ENCODE peak calls at places on chromosomes 5 and 9, in eight cellular contexts. One of them, this sample, is unnamed.

GRCh38 chr5:145294321-145294720 is 540.8 kb downstream of the PRELID2 start:
- DNase-seq in GM23248: peak
- DNase-seq in HCT116: no peak
- DNase-seq in PC-3: no peak
- DNase-seq in hepatocyte: no peak
- DNase-seq in SK-N-SH: no peak
- DNase-seq in GM23338: no peak
- DNase-seq in MM.1S: no peak
- DNase-seq in this sample: no peak

GRCh38 chr5:168826292-168826725 is 247.1 kb upstream of the PANK3 start:
- DNase-seq in PC-3: no peak
- DNase-seq in SK-N-SH: peak
- DNase-seq in MM.1S: no peak
- DNase-seq in GM23248: no peak
- DNase-seq in GM23338: no peak
- DNase-seq in HCT116: no peak
- DNase-seq in hepatocyte: no peak
- DNase-seq in this sample: no peak

GRCh38 chr5:71703941-71704340 is 15.1 kb upstream of the CARTPT start:
- DNase-seq in hepatocyte: no peak
- DNase-seq in HCT116: no peak
- DNase-seq in SK-N-SH: no peak
- DNase-seq in GM23338: peak
- DNase-seq in GM23248: no peak
- DNase-seq in MM.1S: no peak
- DNase-seq in PC-3: no peak
- DNase-seq in this sample: peak

GRCh38 chr9:132037470-132037869 is 42.2 kb downstream of the MED27 start:
- DNase-seq in HCT116: no peak
- DNase-seq in GM23338: no peak
- DNase-seq in GM23248: no peak
- DNase-seq in MM.1S: no peak
- DNase-seq in hepatocyte: no peak
- DNase-seq in PC-3: no peak
- DNase-seq in SK-N-SH: no peak
- DNase-seq in this sample: no peak

GRCh38 chr5:154756871-154757646 is 1.9 kb downstream of the LARP1 start:
- DNase-seq in MM.1S: peak
- DNase-seq in PC-3: peak
- DNase-seq in GM23338: peak
- DNase-seq in hepatocyte: peak
- DNase-seq in HCT116: no peak
- DNase-seq in SK-N-SH: peak
- DNase-seq in GM23248: peak
- DNase-seq in this sample: peak

GRCh38 chr5:93622240-93622885 is 39.3 kb downstream of the NR2F1 start:
- DNase-seq in hepatocyte: no peak
- DNase-seq in SK-N-SH: peak
- DNase-seq in HCT116: no peak
- DNase-seq in GM23248: peak
- DNase-seq in GM23338: peak
- DNase-seq in MM.1S: no peak
- DNase-seq in PC-3: peak
- DNase-seq in this sample: peak

GRCh38 chr5:170681013-170681433 is 102.5 kb upstream of the GABRP start:
- DNase-seq in PC-3: peak
- DNase-seq in GM23338: peak
- DNase-seq in HCT116: no peak
- DNase-seq in GM23248: peak
- DNase-seq in MM.1S: peak
- DNase-seq in SK-N-SH: peak
- DNase-seq in hepatocyte: peak
- DNase-seq in this sample: peak

GRCh38 chr5:95771109-95771708 is 40.1 kb downstream of the RHOBTB3 start:
- DNase-seq in MM.1S: no peak
- DNase-seq in HCT116: no peak
- DNase-seq in SK-N-SH: no peak
- DNase-seq in GM23338: no peak
- DNase-seq in PC-3: no peak
- DNase-seq in GM23248: no peak
- DNase-seq in hepatocyte: peak
- DNase-seq in this sample: no peak

GRCh38 chr5:122999947-123000563 is 36.5 kb downstream of the PPIC start:
- DNase-seq in MM.1S: peak
- DNase-seq in GM23338: peak
- DNase-seq in GM23248: peak
- DNase-seq in SK-N-SH: no peak
- DNase-seq in hepatocyte: peak
- DNase-seq in PC-3: peak
- DNase-seq in HCT116: peak
- DNase-seq in this sample: peak

GRCh38 chr5:98398465-98398864 is 375.0 kb upstream of the RGMB start:
- DNase-seq in GM23338: no peak
- DNase-seq in GM23248: no peak
- DNase-seq in MM.1S: no peak
- DNase-seq in SK-N-SH: no peak
- DNase-seq in HCT116: no peak
- DNase-seq in PC-3: no peak
- DNase-seq in hepatocyte: no peak
- DNase-seq in this sample: no peak

GRCh38 chr5:98391921-98392625 is 381.4 kb upstream of the RGMB start:
- DNase-seq in hepatocyte: no peak
- DNase-seq in SK-N-SH: no peak
- DNase-seq in PC-3: no peak
- DNase-seq in MM.1S: no peak
- DNase-seq in HCT116: no peak
- DNase-seq in GM23338: no peak
- DNase-seq in GM23248: no peak
- DNase-seq in this sample: no peak

GRCh38 chr5:98402130-98402529 is 371.3 kb upstream of the RGMB start:
- DNase-seq in SK-N-SH: no peak
- DNase-seq in PC-3: peak
- DNase-seq in GM23248: peak
- DNase-seq in HCT116: no peak
- DNase-seq in MM.1S: no peak
- DNase-seq in GM23338: no peak
- DNase-seq in hepatocyte: peak
- DNase-seq in this sample: no peak

GRCh38 chr5:98401645-98402044 is 371.8 kb upstream of the RGMB start:
- DNase-seq in PC-3: no peak
- DNase-seq in SK-N-SH: no peak
- DNase-seq in HCT116: no peak
- DNase-seq in hepatocyte: no peak
- DNase-seq in GM23248: peak
- DNase-seq in GM23338: no peak
- DNase-seq in MM.1S: no peak
- DNase-seq in this sample: no peak

DNA sequence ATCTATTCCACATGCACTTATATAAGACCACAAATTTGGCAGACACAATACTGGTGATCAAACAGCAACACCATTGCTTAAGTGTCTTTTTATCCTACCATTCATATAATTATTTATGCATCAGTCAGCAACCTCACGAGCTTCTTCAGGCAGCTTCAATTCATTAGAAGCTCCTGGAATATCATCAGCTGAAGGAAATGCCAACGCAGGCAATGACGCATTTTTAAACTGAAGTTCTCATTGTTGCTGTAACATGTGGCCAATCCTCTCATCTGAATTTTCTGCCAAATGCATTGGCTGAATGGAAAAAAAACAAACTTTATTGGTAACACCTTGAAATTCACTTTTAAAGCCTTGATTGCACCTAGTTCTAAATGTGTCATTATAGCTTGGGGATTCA is 376.4 kb upstream of the RGMB start:
- DNase-seq in SK-N-SH: no peak
- DNase-seq in HCT116: no peak
- DNase-seq in GM23338: no peak
- DNase-seq in GM23248: peak
- DNase-seq in MM.1S: no peak
- DNase-seq in PC-3: no peak
- DNase-seq in hepatocyte: no peak
- DNase-seq in this sample: no peak
- TF ChIP-seq EZH2phosphoT487 in SK-N-SH: no peak
- TF ChIP-seq EZH2phosphoT487 in HCT116: no peak
- TF ChIP-seq EZH2phosphoT487 in GM23338: no peak
- TF ChIP-seq EZH2phosphoT487 in GM23248: no peak
- TF ChIP-seq EZH2phosphoT487 in MM.1S: no peak
- TF ChIP-seq EZH2phosphoT487 in PC-3: no peak
- TF ChIP-seq EZH2phosphoT487 in hepatocyte: no peak
- TF ChIP-seq EZH2phosphoT487 in this sample: no peak

GRCh38 chr9:121909111-121909510 is 184.0 kb downstream of the TTLL11 start:
- DNase-seq in GM23248: no peak
- DNase-seq in PC-3: no peak
- DNase-seq in SK-N-SH: no peak
- DNase-seq in MM.1S: no peak
- DNase-seq in hepatocyte: no peak
- DNase-seq in HCT116: no peak
- DNase-seq in GM23338: no peak
- DNase-seq in this sample: no peak

GRCh38 chr9:121910491-121911040 is 182.5 kb downstream of the TTLL11 start:
- DNase-seq in HCT116: no peak
- DNase-seq in SK-N-SH: no peak
- DNase-seq in PC-3: no peak
- DNase-seq in GM23338: no peak
- DNase-seq in hepatocyte: no peak
- DNase-seq in MM.1S: no peak
- DNase-seq in GM23248: no peak
- DNase-seq in this sample: no peak

GRCh38 chr9:121901616-121902015 is 191.5 kb downstream of the TTLL11 start:
- DNase-seq in GM23338: no peak
- DNase-seq in HCT116: no peak
- DNase-seq in SK-N-SH: no peak
- DNase-seq in MM.1S: no peak
- DNase-seq in PC-3: no peak
- DNase-seq in hepatocyte: no peak
- DNase-seq in GM23248: no peak
- DNase-seq in this sample: no peak

GRCh38 chr9:121902483-121903135 is 190.5 kb downstream of the TTLL11 start:
- DNase-seq in SK-N-SH: peak
- DNase-seq in MM.1S: no peak
- DNase-seq in HCT116: no peak
- DNase-seq in GM23248: peak
- DNase-seq in GM23338: no peak
- DNase-seq in PC-3: no peak
- DNase-seq in hepatocyte: no peak
- DNase-seq in this sample: no peak

DNA sequence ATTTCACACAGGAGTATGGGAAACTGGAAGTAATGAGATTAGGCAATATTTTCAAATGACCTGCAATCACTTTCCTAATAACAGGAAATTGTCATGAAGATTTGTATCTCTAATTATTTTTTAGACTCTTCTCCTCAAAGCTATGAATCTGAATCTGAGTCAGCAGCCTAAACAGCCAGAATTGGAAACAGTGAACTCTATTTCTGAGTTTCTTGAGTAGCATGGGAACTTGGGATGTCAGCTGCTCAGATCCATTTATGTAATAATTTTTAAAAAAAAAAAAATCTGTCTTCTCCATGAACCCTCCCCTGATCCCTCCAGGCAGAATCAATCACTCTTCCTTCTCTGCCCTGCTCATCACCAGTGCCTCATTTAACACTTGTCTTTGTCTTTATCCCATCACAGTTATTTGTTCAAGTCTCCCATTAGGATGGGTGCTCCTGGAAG is 187.0 kb downstream of the TTLL11 start:
- DNase-seq in MM.1S: no peak
- DNase-seq in PC-3: no peak
- DNase-seq in GM23248: peak
- DNase-seq in hepatocyte: no peak
- DNase-seq in SK-N-SH: no peak
- DNase-seq in GM23338: no peak
- DNase-seq in HCT116: no peak
- DNase-seq in this sample: no peak
- TF ChIP-seq EZH2phosphoT487 in MM.1S: no peak
- TF ChIP-seq EZH2phosphoT487 in PC-3: no peak
- TF ChIP-seq EZH2phosphoT487 in GM23248: no peak
- TF ChIP-seq EZH2phosphoT487 in hepatocyte: no peak
- TF ChIP-seq EZH2phosphoT487 in SK-N-SH: no peak
- TF ChIP-seq EZH2phosphoT487 in GM23338: no peak
- TF ChIP-seq EZH2phosphoT487 in HCT116: no peak
- TF ChIP-seq EZH2phosphoT487 in this sample: no peak

GRCh38 chr5:442335-443238 is at the start of gene EXOC3:
- DNase-seq in MM.1S: peak
- DNase-seq in PC-3: peak
- DNase-seq in GM23338: peak
- DNase-seq in SK-N-SH: peak
- DNase-seq in GM23248: peak
- DNase-seq in hepatocyte: peak
- DNase-seq in HCT116: peak
- DNase-seq in this sample: peak
- TF ChIP-seq EZH2phosphoT487 in MM.1S: no peak
- TF ChIP-seq EZH2phosphoT487 in PC-3: no peak
- TF ChIP-seq EZH2phosphoT487 in GM23338: no peak
- TF ChIP-seq EZH2phosphoT487 in SK-N-SH: no peak
- TF ChIP-seq EZH2phosphoT487 in GM23248: no peak
- TF ChIP-seq EZH2phosphoT487 in hepatocyte: no peak
- TF ChIP-seq EZH2phosphoT487 in HCT116: no peak
- TF ChIP-seq EZH2phosphoT487 in this sample: peak

GRCh38 chr9:98915599-98915998 is 28.1 kb upstream of the COL15A1 start:
- DNase-seq in PC-3: no peak
- DNase-seq in hepatocyte: no peak
- DNase-seq in GM23338: no peak
- DNase-seq in GM23248: no peak
- DNase-seq in HCT116: no peak
- DNase-seq in SK-N-SH: no peak
- DNase-seq in MM.1S: no peak
- DNase-seq in this sample: no peak

GRCh38 chr9:98917691-98918487 is 25.8 kb upstream of the COL15A1 start:
- DNase-seq in SK-N-SH: no peak
- DNase-seq in GM23248: no peak
- DNase-seq in hepatocyte: no peak
- DNase-seq in GM23338: no peak
- DNase-seq in PC-3: no peak
- DNase-seq in MM.1S: no peak
- DNase-seq in HCT116: no peak
- DNase-seq in this sample: no peak

GRCh38 chr9:98913705-98914104 is 30.0 kb upstream of the COL15A1 start:
- DNase-seq in HCT116: no peak
- DNase-seq in PC-3: no peak
- DNase-seq in GM23338: no peak
- DNase-seq in MM.1S: no peak
- DNase-seq in GM23248: no peak
- DNase-seq in hepatocyte: no peak
- DNase-seq in SK-N-SH: no peak
- DNase-seq in this sample: no peak

GRCh38 chr9:98913044-98913443 is 30.7 kb upstream of the COL15A1 start:
- DNase-seq in SK-N-SH: no peak
- DNase-seq in HCT116: no peak
- DNase-seq in MM.1S: no peak
- DNase-seq in GM23338: no peak
- DNase-seq in PC-3: no peak
- DNase-seq in hepatocyte: no peak
- DNase-seq in GM23248: no peak
- DNase-seq in this sample: no peak

DNA sequence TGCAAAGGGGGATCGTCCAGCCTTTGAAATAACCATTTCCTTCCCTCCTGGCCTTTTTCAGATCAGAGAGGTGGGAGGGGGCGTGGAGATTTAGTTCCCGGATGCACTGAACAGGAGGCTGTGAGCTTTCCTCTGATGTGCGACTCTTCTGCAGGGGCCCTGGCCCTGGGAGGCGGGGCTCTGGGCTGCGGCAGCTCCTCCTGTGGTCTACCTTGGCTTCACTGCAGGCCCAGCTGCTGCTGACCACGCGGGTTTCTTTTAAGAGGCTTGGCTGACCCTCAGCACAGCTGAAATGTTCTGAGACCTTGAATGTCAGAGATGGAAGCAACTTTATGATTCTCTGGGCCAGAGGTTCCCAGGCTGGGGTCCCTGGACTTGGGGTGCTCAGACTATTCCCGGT is 27.0 kb upstream of the COL15A1 start:
- DNase-seq in PC-3: no peak
- DNase-seq in SK-N-SH: no peak
- DNase-seq in hepatocyte: peak
- DNase-seq in HCT116: no peak
- DNase-seq in GM23248: no peak
- DNase-seq in GM23338: peak
- DNase-seq in MM.1S: no peak
- DNase-seq in this sample: peak
- TF ChIP-seq EZH2phosphoT487 in PC-3: no peak
- TF ChIP-seq EZH2phosphoT487 in SK-N-SH: no peak
- TF ChIP-seq EZH2phosphoT487 in hepatocyte: no peak
- TF ChIP-seq EZH2phosphoT487 in HCT116: no peak
- TF ChIP-seq EZH2phosphoT487 in GM23248: no peak
- TF ChIP-seq EZH2phosphoT487 in GM23338: no peak
- TF ChIP-seq EZH2phosphoT487 in MM.1S: no peak
- TF ChIP-seq EZH2phosphoT487 in this sample: no peak

This sample was measured in neural progenitor cell.